ENCODE peak calls at places on chromosome 1, in eight cellular contexts. H, E, Q, Y, I, Z, J and S are unnamed samples.

GRCh38 chr1:26775666-26776065 is 12.1 kb upstream of the PIGV start:
- DNase-seq in Y (no peak), E (no peak), J (no peak), I (no peak), Q (no peak), H (no peak), Z (no peak), S (no peak)

GRCh38 chr1:9844746-9845145 is 21.0 kb upstream of the CLSTN1 start:
- DNase-seq in E (no peak), H (no peak), Q (no peak), Y (no peak), Z (no peak), J (no peak), I (no peak), S (no peak)

GRCh38 chr1:7534061-7534825 is 236.9 kb upstream of the VAMP3 start:
- DNase-seq in I (no peak), Y (no peak), J (no peak), Q (no peak), H (peak), E (no peak), Z (no peak), S (no peak)

GRCh38 chr1:185291647-185292046 is 25.4 kb downstream of the IVNS1ABP start:
- DNase-seq in I (no peak), Z (no peak), H (no peak), Y (no peak), J (no peak), Q (no peak), E (no peak), S (no peak)

GRCh38 chr1:25095635-25096200 is 136.6 kb downstream of the SYF2 start:
- DNase-seq in Z (no peak), E (no peak), J (no peak), Q (no peak), H (no peak), Y (no peak), I (no peak), S (no peak)

GRCh38 chr1:190168893-190169292 is 308.8 kb downstream of the BRINP3 start:
- DNase-seq in H (no peak), J (no peak), Q (no peak), Z (no peak), I (no peak), E (no peak), Y (no peak), S (no peak)

GRCh38 chr1:28501925-28502324 is 3.9 kb upstream of the RCC1 start:
- DNase-seq in J (no peak), Y (no peak), E (no peak), H (no peak), Q (no peak), I (no peak), Z (no peak), S (no peak)

GRCh38 chr1:5552787-5553484 is 439.3 kb downstream of the NPHP4 start:
- DNase-seq in E (no peak), H (no peak), Y (no peak), Q (no peak), I (no peak), J (no peak), Z (no peak), S (no peak)

GRCh38 chr1:230781596-230781995 is 34.4 kb downstream of the CAPN9 start:
- DNase-seq in Y (no peak), Z (no peak), Q (no peak), E (no peak), J (no peak), H (no peak), I (no peak), S (no peak)

GRCh38 chr1:95084317-95085176 is 11.8 kb upstream of the ALG14 start:
- DNase-seq in I (no peak), E (no peak), H (peak), Q (peak), Y (no peak), Z (peak), J (no peak), S (no peak)

GRCh38 chr1:242428403-242429190 is 95.9 kb downstream of the PLD5 start:
- DNase-seq in Z (no peak), Y (no peak), I (no peak), Q (no peak), H (no peak), E (no peak), J (no peak), S (no peak)

GRCh38 chr1:44788120-44788860 is at the start of gene BEST4:
- DNase-seq in J (no peak), E (peak), Z (no peak), I (no peak), H (no peak), Y (no peak), Q (no peak), S (no peak)

GRCh38 chr1:18501833-18502232 is 21.1 kb downstream of the KLHDC7A start:
- DNase-seq in Q (no peak), J (no peak), H (no peak), Y (no peak), E (no peak), Z (no peak), I (no peak), S (no peak)